ENCODE peak calls at places on chromosome 14, in seven cellular contexts. V is AG04450; A is aorta; S is IMR-90; Y is left ventricle myocardium inferior; M is PC-9; H is CD8-positive, alpha-beta T cell. D is an unnamed sample. For H3K27me3, the result is how much of the 10 kb centered on the place peaks cover.

GRCh38 chr14:67487937-67488893 is at the start of gene TMEM229B:
- DNase-seq in V (no peak), A (peak), S (no peak), Y (no peak), M (no peak), H (peak), D (no peak)

GRCh38 chr14:103151270-103151933 is 28.1 kb downstream of the TNFAIP2 start:
- DNase-seq in V (no peak), A (no peak), S (no peak), Y (no peak), M (no peak), H (no peak), D (no peak)

GRCh38 chr14:68561531-68562007 is 231.3 kb downstream of the ZFP36L1 start:
- DNase-seq in V (no peak), A (no peak), S (no peak), Y (no peak), M (no peak), H (no peak), D (no peak)

GRCh38 chr14:105477659-105478623 is 3.3 kb downstream of the CRIP2 start:
- DNase-seq in V (no peak), A (no peak), S (no peak), Y (peak), M (no peak), H (peak), D (peak)

GRCh38 chr14:98244162-98244948 is 1027.6 kb downstream of the BCL11B start:
- DNase-seq in V (no peak), A (no peak), S (no peak), Y (no peak), M (no peak), H (no peak), D (no peak)

GRCh38 chr14:56555921-56556570 is 23.6 kb upstream of the TMEM260 start:
- DNase-seq in V (no peak), A (no peak), S (peak), Y (no peak), M (peak), H (no peak), D (peak)

GRCh38 chr14:58077621-58078020 is 74.4 kb downstream of the ARMH4 start:
- DNase-seq in V (no peak), A (no peak), S (peak), Y (no peak), M (no peak), H (no peak), D (no peak)

GRCh38 chr14:69325646-69326265 is 65.8 kb downstream of the GALNT16 start:
- DNase-seq in V (no peak), A (no peak), S (no peak), Y (no peak), M (no peak), H (no peak), D (no peak)

GRCh38 chr14:76313861-76314260 is 62.1 kb upstream of the ESRRB start:
- DNase-seq in V (no peak), A (no peak), S (no peak), Y (no peak), M (no peak), H (no peak), D (no peak)

GRCh38 chr14:75081835-75082234 is 12.4 kb downstream of the ZC2HC1C start:
- DNase-seq in V (no peak), A (no peak), S (peak), Y (no peak), M (no peak), H (no peak), D (no peak)

GRCh38 chr14:51328089-51328941 is 88.3 kb downstream of the TMX1 start:
- DNase-seq in V (peak), A (peak), S (peak), Y (no peak), M (no peak), H (no peak), D (no peak)

GRCh38 chr14:73741386-73741875 is 27.2 kb upstream of the PNMA1 start:
- DNase-seq in V (no peak), A (peak), S (peak), Y (peak), M (peak), H (no peak), D (peak)

GRCh38 chr14:50064993-50065392 is 51.4 kb downstream of the VCPKMT start:
- DNase-seq in V (no peak), A (peak), S (no peak), Y (no peak), M (no peak), H (peak), D (no peak)

GRCh38 chr14:66087231-66087630 is 398.9 kb upstream of the CCDC196 start:
- DNase-seq in V (no peak), A (no peak), S (no peak), Y (no peak), M (no peak), H (no peak), D (no peak)

GRCh38 chr14:68695871-68696665 is 96.8 kb downstream of the ZFP36L1 start:
- DNase-seq in V (no peak), A (peak), S (no peak), Y (no peak), M (no peak), H (no peak), D (no peak)

GRCh38 chr14:68621400-68622365 is 171.2 kb downstream of the ZFP36L1 start:
- DNase-seq in V (peak), A (peak), S (peak), Y (peak), M (peak), H (no peak), D (no peak)

GRCh38 chr14:98182385-98183055 is 1089.5 kb downstream of the BCL11B start:
- DNase-seq in V (no peak), A (no peak), S (no peak), Y (no peak), M (no peak), H (no peak), D (no peak)

GRCh38 chr14:81402123-81402495 is 2.0 kb upstream of the STON2 start:
- DNase-seq in V (no peak), A (no peak), S (no peak), Y (no peak), M (peak), H (no peak), D (no peak)

GRCh38 chr14:72892103-72892878 is 1.6 kb downstream of the DPF3 start:
- DNase-seq in V (no peak), A (no peak), S (peak), Y (no peak), M (no peak), H (no peak), D (peak)

GRCh38 chr14:33551963-33552362 is 398.9 kb downstream of the EGLN3 start:
- DNase-seq in V (no peak), A (no peak), S (no peak), Y (no peak), M (no peak), H (no peak), D (peak)

GRCh38 chr14:33754264-33754663 is 196.6 kb downstream of the EGLN3 start:
- DNase-seq in V (no peak), A (no peak), S (no peak), Y (no peak), M (no peak), H (no peak), D (no peak)

GRCh38 chr14:72000907-72001306 is 68.7 kb downstream of the RGS6 start:
- DNase-seq in V (no peak), A (no peak), S (no peak), Y (peak), M (no peak), H (no peak), D (no peak)

GRCh38 chr14:104522926-104523545 is 56.5 kb upstream of the C14orf180 start:
- DNase-seq in V (no peak), A (no peak), S (no peak), Y (no peak), M (peak), H (no peak), D (no peak)

DNA sequence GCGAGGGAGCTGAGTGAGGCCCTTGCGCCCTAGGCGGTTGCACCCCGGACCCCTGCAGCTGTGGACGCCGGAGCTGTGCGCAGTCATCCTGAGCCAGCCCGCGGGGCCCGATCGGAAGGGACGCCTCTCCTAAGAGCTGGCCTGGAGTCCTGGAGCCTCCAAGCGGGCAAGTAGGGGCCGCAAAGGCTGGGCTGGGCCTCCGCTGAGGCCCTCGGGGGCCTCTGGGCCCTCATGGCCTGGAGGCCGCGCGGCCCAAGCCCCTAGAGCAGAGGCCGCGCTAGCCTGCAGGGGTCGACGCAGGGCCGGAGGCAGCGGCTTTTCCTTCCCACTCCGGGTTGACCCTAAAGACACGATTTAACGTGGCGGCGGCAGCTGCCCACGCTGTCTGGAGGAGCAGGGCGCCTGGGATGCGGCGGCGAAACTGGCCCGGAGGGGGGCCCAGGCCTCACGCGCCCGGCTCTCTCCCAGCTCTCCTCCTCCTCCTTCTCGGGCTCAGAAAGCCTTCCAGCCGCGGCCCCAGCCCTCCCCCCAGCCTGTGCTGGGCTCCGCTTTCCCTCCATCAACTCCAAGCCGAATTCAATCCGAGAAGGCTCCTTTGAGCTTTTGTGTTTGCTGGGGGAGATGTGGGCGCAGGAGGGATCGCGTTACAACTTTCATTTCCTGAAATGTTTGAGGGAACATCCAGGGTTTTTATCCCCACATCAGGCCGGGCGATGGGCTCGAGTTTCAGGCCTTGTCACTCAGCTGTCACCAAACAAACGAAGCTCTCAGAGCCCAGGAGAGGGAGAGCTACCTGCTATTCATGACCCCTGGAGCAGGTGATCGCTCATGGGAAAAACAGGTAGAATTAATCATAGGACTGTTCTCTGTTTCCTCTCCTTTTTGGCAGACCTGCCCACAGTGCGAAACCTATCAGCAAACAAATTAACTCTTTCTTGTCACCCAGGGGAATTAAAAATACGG is 11.5 kb downstream of the SIX1 start:
- DNase-seq in V (no peak), A (no peak), S (peak), Y (no peak), M (no peak), H (no peak), D (peak)
- H3K27me3 ChIP-seq in V (under half), A (under half), S (under half), Y (half or more), M (under half), H (under half), D (half or more)

GRCh38 chr14:92927396-92928257 is 4.7 kb downstream of the CHGA start:
- DNase-seq in V (no peak), A (no peak), S (no peak), Y (no peak), M (peak), H (no peak), D (no peak)
- H3K27me3 ChIP-seq in V (under half), A (under half), S (under half), Y (under half), M (under half), H (under half), D (under half)

DNA sequence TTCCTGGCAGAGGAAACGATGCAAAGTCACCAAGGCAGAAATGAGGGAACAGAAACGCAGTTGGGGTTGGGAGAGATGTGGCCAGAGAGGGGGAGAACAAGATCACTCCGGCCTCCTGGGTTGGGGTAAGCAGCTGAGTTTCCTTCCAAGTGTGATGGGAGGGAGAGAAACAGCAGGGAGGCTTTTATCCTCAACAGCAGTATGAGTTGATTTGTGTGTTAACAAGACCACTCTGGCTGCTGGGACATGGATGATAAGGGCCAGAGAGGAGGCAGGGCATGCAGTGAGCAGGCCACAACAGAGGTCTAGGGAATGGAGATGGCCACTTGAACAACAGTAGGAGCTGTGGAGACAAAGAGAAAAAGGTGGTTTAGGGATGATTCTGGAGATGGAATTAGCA is 66.8 kb downstream of the GLRX5 start:
- DNase-seq in V (no peak), A (no peak), S (no peak), Y (no peak), M (no peak), H (no peak), D (no peak)
- H3K27me3 ChIP-seq in V (under half), A (under half), S (under half), Y (half or more), M (half or more), H (under half), D (under half)

GRCh38 chr14:99382781-99383456 is 97.7 kb downstream of the SETD3 start:
- DNase-seq in V (peak), A (no peak), S (peak), Y (no peak), M (peak), H (no peak), D (no peak)
- H3K27me3 ChIP-seq in V (under half), A (under half), S (under half), Y (half or more), M (under half), H (under half), D (under half)

GRCh38 chr14:21501568-21501967 is 9.6 kb downstream of the METTL3 start:
- DNase-seq in V (no peak), A (no peak), S (no peak), Y (no peak), M (no peak), H (no peak), D (no peak)

GRCh38 chr14:21494902-21495762 is 16.0 kb downstream of the METTL3 start:
- DNase-seq in V (no peak), A (no peak), S (peak), Y (no peak), M (no peak), H (no peak), D (no peak)

GRCh38 chr14:21498540-21499526 is 12.3 kb downstream of the METTL3 start:
- DNase-seq in V (no peak), A (no peak), S (peak), Y (no peak), M (no peak), H (no peak), D (peak)

GRCh38 chr14:21496453-21496852 is 14.7 kb downstream of the METTL3 start:
- DNase-seq in V (peak), A (no peak), S (peak), Y (no peak), M (no peak), H (no peak), D (no peak)
- H3K27me3 ChIP-seq in V (under half), A (under half), S (under half), Y (under half), M (under half), H (under half), D (under half)

GRCh38 chr14:95705518-95705917 is 8.4 kb downstream of the TCL1A start:
- DNase-seq in V (no peak), A (no peak), S (no peak), Y (no peak), M (no peak), H (no peak), D (no peak)
- H3K27me3 ChIP-seq in V (under half), A (under half), S (under half), Y (half or more), M (under half), H (under half), D (under half)

GRCh38 chr14:101564819-101565698 is 3.8 kb downstream of the DIO3 start:
- DNase-seq in V (no peak), A (peak), S (no peak), Y (no peak), M (no peak), H (no peak), D (peak)
- H3K27me3 ChIP-seq in V (half or more), A (under half), S (half or more), Y (half or more), M (under half), H (under half), D (half or more)